ENCODE peak calls at places on chromosome 14, in five cellular contexts. G is H1, T is mesendoderm, I is trophoblast cell, N is IMR-90. L is an unnamed sample. For H3K79me1, the result is how much of the 10 kb centered on the place peaks cover.

GRCh38 chr14:88729159-88729558 is 63.6 kb downstream of the EML5 start:
- DNase-seq in I (no peak), T (no peak), G (no peak), N (peak), L (no peak)

GRCh38 chr14:54356172-54356571 is 40.6 kb upstream of the CDKN3 start:
- DNase-seq in N (peak), I (no peak), G (no peak), T (no peak), L (no peak)

GRCh38 chr14:99259327-99259726 is 12.7 kb downstream of the BCL11B start:
- DNase-seq in N (no peak), G (no peak), I (no peak), T (no peak), L (no peak)

GRCh38 chr14:21476526-21476924 is 234 bp downstream of the RAB2B start:
- DNase-seq in N (no peak), I (no peak), T (no peak), G (no peak), L (no peak)

GRCh38 chr14:78319826-78320635 is 149.9 kb downstream of the NRXN3 start:
- DNase-seq in N (no peak), T (peak), I (no peak), G (no peak), L (no peak)

GRCh38 chr14:87014854-87015253 is 978.1 kb downstream of the GALC start:
- DNase-seq in N (no peak), T (peak), G (no peak), I (no peak), L (no peak)

GRCh38 chr14:95953111-95953724 is 76.6 kb downstream of the TUNAR start:
- DNase-seq in I (no peak), G (peak), T (peak), N (no peak), L (peak)

GRCh38 chr14:90060965-90061848 is 587 bp upstream of the KCNK13 start:
- DNase-seq in I (no peak), T (peak), N (no peak), G (peak), L (no peak)

GRCh38 chr14:55578511-55578910 is 1.5 kb upstream of the KTN1 start:
- DNase-seq in G (no peak), I (no peak), T (no peak), N (no peak), L (no peak)

GRCh38 chr14:31216359-31216758 is 8.8 kb upstream of the HECTD1 start:
- DNase-seq in I (no peak), T (no peak), G (no peak), N (no peak), L (no peak)

GRCh38 chr14:91244501-91244901 is at the start of gene GPR68:
- DNase-seq in G (peak), T (no peak), N (peak), I (no peak), L (no peak)

GRCh38 chr14:32471183-32471582 is 142.1 kb downstream of the AKAP6 start:
- DNase-seq in N (no peak), T (no peak), I (no peak), G (no peak), L (no peak)

GRCh38 chr14:43621282-43621681 is 885.8 kb downstream of the FSCB start:
- DNase-seq in G (no peak), I (no peak), N (no peak), T (no peak), L (no peak)

GRCh38 chr14:66381765-66382164 is 104.4 kb upstream of the CCDC196 start:
- DNase-seq in I (no peak), G (no peak), T (no peak), N (no peak), L (no peak)

GRCh38 chr14:76647699-76648298 is 113.5 kb upstream of the VASH1 start:
- DNase-seq in N (peak), T (peak), G (no peak), I (peak), L (peak)

GRCh38 chr14:69312608-69313007 is 52.6 kb downstream of the GALNT16 start:
- DNase-seq in N (no peak), T (no peak), I (no peak), G (no peak), L (no peak)

GRCh38 chr14:74255281-74255680 is 16.0 kb downstream of the VSX2 start:
- DNase-seq in N (no peak), T (no peak), I (no peak), G (no peak), L (no peak)

DNA sequence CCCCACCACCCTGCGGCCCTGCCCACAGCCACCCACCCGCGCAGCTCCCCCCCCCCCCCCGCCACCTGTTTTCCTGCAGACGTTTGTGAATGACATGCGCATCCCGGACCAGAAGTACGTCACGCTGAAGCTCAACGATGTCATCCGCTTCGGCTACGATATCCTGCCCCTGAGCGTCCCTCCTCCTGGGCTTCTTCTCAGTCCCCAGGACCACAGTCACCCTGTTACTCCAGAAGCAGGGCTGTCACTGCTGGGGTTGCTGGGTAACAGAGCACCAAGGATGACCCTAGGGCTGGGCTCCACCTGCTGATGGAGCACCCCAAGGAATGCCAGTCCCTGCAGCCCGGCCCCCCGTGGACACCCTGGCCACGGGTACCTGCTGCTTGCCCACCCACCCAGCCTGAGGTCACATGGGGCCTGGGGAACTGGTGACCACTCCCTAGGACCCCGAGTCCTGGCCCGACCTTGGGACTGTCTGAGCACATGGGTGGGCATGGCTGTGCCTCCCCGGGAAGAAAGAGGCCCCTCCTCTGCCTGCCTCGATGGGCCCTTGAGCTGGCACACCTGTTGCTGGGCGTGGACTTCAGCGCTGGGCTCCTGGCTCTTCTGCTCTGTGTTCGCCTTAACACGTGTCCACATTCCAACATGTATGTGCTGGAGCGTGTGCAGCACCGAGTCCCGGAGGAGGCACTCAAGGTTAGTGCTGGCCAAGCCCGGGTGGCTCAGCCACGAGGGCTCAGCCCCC is 12.9 kb downstream of the CEP170B start:
- DNase-seq in I (no peak), N (no peak), G (no peak), T (no peak), L (no peak)
- H3K79me1 ChIP-seq in I (under half), N (under half), G (under half), T (under half), L (under half)

DNA sequence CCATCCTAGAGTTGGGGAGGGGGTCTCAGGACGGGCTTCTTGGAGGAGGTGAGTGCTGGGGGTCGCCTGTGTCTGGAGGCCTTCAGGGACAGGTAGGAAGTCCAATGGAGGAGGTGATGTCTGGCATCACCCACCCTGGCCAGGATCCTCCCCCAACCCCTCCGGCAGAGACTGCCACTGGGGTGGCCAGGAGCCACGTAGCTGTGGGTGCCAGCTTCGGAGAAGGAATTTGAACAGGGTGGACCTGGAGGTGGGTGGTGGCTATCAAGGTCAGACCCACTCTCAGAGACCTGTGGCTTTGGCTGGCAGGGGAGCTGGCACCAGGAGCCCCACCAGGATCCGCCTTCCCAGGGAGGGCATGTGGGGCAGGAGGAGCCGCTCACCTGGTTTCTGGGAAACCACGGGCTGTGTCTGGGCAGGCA is 9.1 kb downstream of the CEP170B start:
- DNase-seq in N (no peak), G (no peak), I (no peak), T (no peak), L (no peak)
- H3K79me1 ChIP-seq in N (half or more), G (under half), I (under half), T (under half), L (under half)

DNA sequence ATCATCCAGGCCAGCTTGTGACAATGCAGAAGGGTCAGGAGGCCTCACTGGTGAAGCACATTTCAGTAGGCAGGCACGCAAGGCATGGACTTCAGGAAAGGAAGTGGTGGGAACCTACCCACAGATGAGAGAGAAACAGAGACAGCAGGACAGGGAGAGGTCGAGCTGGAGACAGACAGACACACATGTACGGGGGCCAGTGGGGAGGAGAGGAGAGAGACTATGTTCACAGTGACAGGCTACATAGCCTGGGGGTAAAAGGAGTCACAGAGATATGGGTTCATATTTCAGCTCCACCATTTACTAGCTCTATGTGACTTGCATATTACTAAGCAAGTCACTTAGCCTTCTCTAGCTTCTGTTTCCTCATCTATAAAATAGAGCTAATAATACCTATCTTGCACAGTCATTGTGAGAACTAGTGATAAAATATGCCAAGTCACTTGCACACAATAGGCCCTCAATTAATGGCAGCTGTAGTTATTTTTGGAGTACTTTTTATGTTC is 91.1 kb upstream of the FUT8 start:
- DNase-seq in I (peak), T (no peak), G (no peak), N (no peak), L (no peak)
- H3K79me1 ChIP-seq in I (under half), T (under half), G (under half), N (under half), L (under half)

DNA sequence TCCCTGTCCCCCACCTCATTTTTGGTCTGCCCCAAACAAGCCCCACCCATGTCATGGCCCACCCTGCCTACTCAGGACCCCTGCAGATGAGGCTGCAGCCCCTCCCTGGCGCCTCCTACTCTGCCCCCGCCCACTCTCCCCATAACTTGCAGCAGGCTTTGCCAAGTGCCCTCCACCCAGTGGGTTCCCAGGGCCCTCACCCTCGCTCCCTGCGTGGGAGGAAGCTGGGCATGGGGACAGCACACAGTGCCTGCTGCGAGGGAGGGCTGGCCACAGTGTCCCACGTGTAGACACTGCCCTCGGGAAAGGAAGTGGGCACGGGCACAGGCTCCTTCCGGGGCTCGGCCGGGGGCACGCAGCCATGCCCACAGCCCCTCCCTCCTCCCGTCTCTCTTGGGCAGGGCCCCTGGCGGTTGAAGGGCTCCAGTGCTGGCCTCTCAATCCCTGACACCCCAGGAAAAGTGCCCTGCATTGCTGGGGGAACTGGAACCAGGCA is 9.4 kb downstream of the AKT1 start:
- DNase-seq in I (no peak), N (no peak), T (no peak), G (no peak), L (no peak)
- H3K79me1 ChIP-seq in I (under half), N (half or more), T (under half), G (under half), L (under half)

GRCh38 chr14:102217987-102218421 is 78.3 kb downstream of the WDR20 start:
- DNase-seq in G (no peak), N (no peak), T (no peak), I (no peak), L (no peak)
- H3K79me1 ChIP-seq in G (under half), N (half or more), T (under half), I (under half), L (under half)

DNA sequence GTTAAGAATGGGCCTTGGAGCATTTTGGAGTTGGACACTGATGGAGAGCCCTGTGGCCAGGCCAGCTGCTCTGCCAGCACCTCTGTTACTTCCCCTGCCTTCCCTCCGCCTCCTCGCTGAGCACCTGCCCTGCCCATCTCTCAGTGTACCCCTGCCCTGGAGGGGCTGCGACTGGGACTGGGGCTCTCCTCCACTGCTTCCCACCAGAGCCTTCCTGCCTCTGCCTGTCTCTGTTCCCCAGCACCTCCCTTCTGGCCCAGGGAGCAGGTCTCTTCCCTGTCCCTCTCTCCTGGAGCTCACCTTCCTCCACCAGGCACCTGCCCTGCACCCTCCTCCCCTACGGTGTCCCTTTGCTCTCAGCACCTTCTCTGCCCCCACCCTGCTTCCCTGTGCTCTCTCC is 62.1 kb downstream of the WDR20 start:
- DNase-seq in T (no peak), N (no peak), G (no peak), I (no peak), L (no peak)
- H3K79me1 ChIP-seq in T (under half), N (half or more), G (under half), I (under half), L (under half)

DNA sequence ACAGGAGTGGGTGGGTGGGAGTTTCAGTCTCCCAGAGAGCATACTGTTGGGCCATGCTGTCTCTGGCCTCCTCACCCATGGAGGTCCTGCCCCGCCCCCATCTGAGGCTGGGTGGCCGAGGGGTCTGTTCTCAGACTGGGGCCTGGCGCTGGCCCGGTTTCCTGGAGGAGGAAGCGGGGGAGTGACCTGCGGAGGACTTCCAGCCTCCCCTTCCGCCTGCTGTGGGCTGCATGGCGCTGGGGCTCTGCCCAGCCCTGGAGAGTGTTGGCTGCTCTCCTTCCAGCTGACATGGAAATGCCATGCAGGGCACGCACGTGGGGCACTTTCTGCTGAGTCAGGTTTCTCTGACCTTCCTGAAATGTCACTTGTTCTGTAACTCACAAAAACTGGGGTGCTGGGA is 23.4 kb downstream of the PACS2 start:
- DNase-seq in I (no peak), T (no peak), G (no peak), N (no peak), L (no peak)
- H3K79me1 ChIP-seq in I (under half), T (under half), G (under half), N (half or more), L (under half)

GRCh38 chr14:36129181-36129580 is 47.3 kb downstream of the PTCSC3 start:
- DNase-seq in G (peak), I (no peak), N (no peak), T (peak), L (no peak)
- H3K79me1 ChIP-seq in G (under half), I (under half), N (under half), T (under half), L (under half)

DNA sequence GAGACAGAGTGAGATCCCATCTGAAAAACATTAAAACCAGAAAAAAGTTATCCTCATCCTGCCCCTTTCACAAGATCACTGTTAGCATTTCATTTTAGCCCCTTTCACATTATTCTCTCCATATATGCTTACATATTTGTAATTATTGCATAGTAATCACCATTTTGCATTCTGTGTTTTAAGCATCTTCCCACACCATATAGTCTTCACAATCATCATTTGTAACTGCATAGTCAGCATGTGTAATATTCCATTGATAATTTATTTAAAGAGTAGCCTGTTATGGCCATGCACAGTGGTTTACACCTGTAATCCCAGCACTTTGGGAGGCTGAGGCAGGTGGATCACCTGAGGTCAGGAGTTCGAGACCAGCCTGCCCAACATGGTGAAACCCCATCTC is 11.8 kb downstream of the PAPLN start:
- DNase-seq in I (no peak), T (no peak), G (no peak), N (no peak), L (no peak)
- H3K79me1 ChIP-seq in I (under half), T (under half), G (under half), N (under half), L (under half)

L was measured in neuronal stem cell.